ENCODE peak calls at places on chromosomes 16 and 17, in seven cellular contexts. V is AG04450, J is dorsolateral prefrontal cortex, Y is cardiac muscle cell, Z is prostate gland, F is tibial artery, P is heart left ventricle. O is an unnamed sample. For H3K27me3, the result is how much of the 10 kb centered on the place peaks cover.

GRCh38 chr16:50267651-50268050 is 1.3 kb downstream of the ADCY7 start:
- DNase-seq in V (no peak), J (no peak), Y (no peak), Z (no peak), F (no peak), P (no peak), O (peak)

GRCh38 chr16:9706217-9706616 is 476.0 kb downstream of the GRIN2A start:
- DNase-seq in V (no peak), J (no peak), Y (peak), Z (no peak), F (no peak), P (no peak), O (no peak)

GRCh38 chr17:56203430-56203829 is 50.2 kb downstream of the ANKFN1 start:
- DNase-seq in V (no peak), J (no peak), Y (no peak), Z (no peak), F (no peak), P (no peak), O (no peak)

GRCh38 chr16:67803894-67804293 is 2.5 kb downstream of the RANBP10 start:
- DNase-seq in V (no peak), J (no peak), Y (no peak), Z (no peak), F (no peak), P (no peak), O (no peak)

GRCh38 chr16:31110106-31111034 is 2.2 kb downstream of the BCKDK start:
- DNase-seq in V (no peak), J (no peak), Y (no peak), Z (no peak), F (no peak), P (no peak), O (no peak)

GRCh38 chr17:76709077-76709950 is 1.5 kb downstream of the MXRA7 start:
- DNase-seq in V (peak), J (no peak), Y (peak), Z (peak), F (peak), P (peak), O (no peak)

GRCh38 chr17:8766731-8767130 is 8.4 kb upstream of the SPDYE4 start:
- DNase-seq in V (no peak), J (no peak), Y (no peak), Z (no peak), F (no peak), P (no peak), O (no peak)

GRCh38 chr16:8611886-8612595 is 9.5 kb upstream of the METTL22 start:
- DNase-seq in V (no peak), J (no peak), Y (peak), Z (no peak), F (no peak), P (no peak), O (no peak)

GRCh38 chr16:11581677-11582076 is 5.0 kb downstream of the LITAF start:
- DNase-seq in V (no peak), J (no peak), Y (no peak), Z (no peak), F (no peak), P (no peak), O (no peak)

GRCh38 chr17:70976447-70976846 is 807.1 kb downstream of the KCNJ2 start:
- DNase-seq in V (no peak), J (no peak), Y (no peak), Z (no peak), F (no peak), P (no peak), O (no peak)

GRCh38 chr16:78489072-78489471 is 389.6 kb downstream of the WWOX start:
- DNase-seq in V (no peak), J (no peak), Y (no peak), Z (no peak), F (no peak), P (no peak), O (no peak)

GRCh38 chr17:18951941-18952842 is at the start of gene SLC5A10:
- DNase-seq in V (no peak), J (no peak), Y (no peak), Z (no peak), F (no peak), P (no peak), O (no peak)

GRCh38 chr17:9346296-9346926 is 229.2 kb downstream of the STX8 start:
- DNase-seq in V (no peak), J (no peak), Y (peak), Z (no peak), F (no peak), P (no peak), O (no peak)

GRCh38 chr17:68461122-68461539 is 3.8 kb upstream of the WIPI1 start:
- DNase-seq in V (no peak), J (no peak), Y (no peak), Z (no peak), F (no peak), P (no peak), O (no peak)

GRCh38 chr17:41975099-41976083 is 8.8 kb downstream of the CNP start:
- DNase-seq in V (no peak), J (peak), Y (no peak), Z (no peak), F (no peak), P (peak), O (no peak)

GRCh38 chr16:19499481-19499880 is 22.4 kb downstream of the GDE1 start:
- DNase-seq in V (no peak), J (no peak), Y (no peak), Z (no peak), F (no peak), P (no peak), O (no peak)

GRCh38 chr16:30068750-30069574 is 3.4 kb downstream of the ALDOA start:
- DNase-seq in V (no peak), J (no peak), Y (no peak), Z (no peak), F (no peak), P (peak), O (peak)

GRCh38 chr16:9797306-9797705 is 384.9 kb downstream of the GRIN2A start:
- DNase-seq in V (no peak), J (no peak), Y (no peak), Z (no peak), F (no peak), P (peak), O (no peak)

GRCh38 chr17:31274252-31274651 is 22.8 kb downstream of the OMG start:
- DNase-seq in V (no peak), J (no peak), Y (peak), Z (peak), F (no peak), P (no peak), O (no peak)

GRCh38 chr16:68644715-68645493 is at the start of gene CDH3:
- DNase-seq in V (no peak), J (no peak), Y (peak), Z (peak), F (no peak), P (no peak), O (no peak)

GRCh38 chr17:58630883-58631522 is 60.8 kb downstream of the TEX14 start:
- DNase-seq in V (no peak), J (no peak), Y (no peak), Z (peak), F (peak), P (no peak), O (no peak)

GRCh38 chr17:56350592-56350991 is 197.3 kb downstream of the ANKFN1 start:
- DNase-seq in V (no peak), J (no peak), Y (no peak), Z (no peak), F (no peak), P (no peak), O (no peak)

GRCh38 chr17:69503711-69504110 is 89.2 kb downstream of the MAP2K6 start:
- DNase-seq in V (no peak), J (no peak), Y (no peak), Z (no peak), F (no peak), P (no peak), O (no peak)

GRCh38 chr17:48429156-48429555 is 858 bp downstream of the SKAP1 start:
- DNase-seq in V (no peak), J (no peak), Y (no peak), Z (no peak), F (no peak), P (no peak), O (no peak)

GRCh38 chr17:79778504-79779087 is 648 bp downstream of the CBX2 start:
- DNase-seq in V (no peak), J (no peak), Y (no peak), Z (no peak), F (no peak), P (no peak), O (no peak)

GRCh38 chr17:82754297-82755208 is 2.7 kb downstream of the TBCD start:
- DNase-seq in V (no peak), J (no peak), Y (no peak), Z (no peak), F (no peak), P (no peak), O (no peak)

GRCh38 chr17:68184816-68185436 is 62.9 kb upstream of the AMZ2 start:
- DNase-seq in V (no peak), J (no peak), Y (no peak), Z (no peak), F (no peak), P (no peak), O (peak)

GRCh38 chr17:82095777-82096708 is 2.0 kb downstream of the FASN start:
- DNase-seq in V (no peak), J (no peak), Y (no peak), Z (no peak), F (no peak), P (peak), O (no peak)

GRCh38 chr17:17545984-17546383 is 45.5 kb downstream of the PEMT start:
- DNase-seq in V (no peak), J (no peak), Y (no peak), Z (no peak), F (no peak), P (peak), O (no peak)

GRCh38 chr16:77943770-77944169 is 78.6 kb upstream of the CLEC3A start:
- DNase-seq in V (no peak), J (no peak), Y (no peak), Z (no peak), F (no peak), P (no peak), O (no peak)

GRCh38 chr17:36629970-36630369 is 28.6 kb downstream of the MRM1 start:
- DNase-seq in V (no peak), J (no peak), Y (no peak), Z (no peak), F (no peak), P (no peak), O (no peak)

GRCh38 chr16:51500306-51500705 is 349.2 kb upstream of the SALL1 start:
- DNase-seq in V (no peak), J (no peak), Y (no peak), Z (no peak), F (no peak), P (no peak), O (no peak)

GRCh38 chr17:57925361-57925990 is 29.7 kb downstream of the CUEDC1 start:
- DNase-seq in V (no peak), J (no peak), Y (no peak), Z (no peak), F (no peak), P (no peak), O (no peak)

GRCh38 chr16:30430428-30430970 is 669 bp upstream of the DCTPP1 start:
- DNase-seq in V (no peak), J (no peak), Y (no peak), Z (no peak), F (no peak), P (no peak), O (no peak)

GRCh38 chr16:49757744-49758069 is 98.2 kb downstream of the ZNF423 start:
- DNase-seq in V (no peak), J (no peak), Y (no peak), Z (no peak), F (no peak), P (no peak), O (no peak)

GRCh38 chr17:40499551-40500189 is 1.8 kb downstream of the TNS4 start:
- DNase-seq in V (no peak), J (peak), Y (peak), Z (peak), F (peak), P (peak), O (no peak)

GRCh38 chr17:72591500-72592241 is 470.9 kb downstream of the SOX9 start:
- DNase-seq in V (no peak), J (no peak), Y (peak), Z (no peak), F (no peak), P (no peak), O (no peak)
- H3K27ac ChIP-seq in V (no peak), J (peak), Y (no peak), Z (no peak), F (peak), P (no peak), O (no peak)

GRCh38 chr16:88493879-88494278 is 40.8 kb downstream of the ZFPM1 start:
- DNase-seq in V (no peak), J (no peak), Y (no peak), Z (no peak), F (no peak), P (no peak), O (no peak)

GRCh38 chr16:88489163-88489721 is 36.2 kb downstream of the ZFPM1 start:
- DNase-seq in V (no peak), J (no peak), Y (no peak), Z (no peak), F (no peak), P (no peak), O (no peak)

GRCh38 chr16:88491001-88491559 is 38.0 kb downstream of the ZFPM1 start:
- DNase-seq in V (no peak), J (no peak), Y (no peak), Z (no peak), F (no peak), P (no peak), O (no peak)

GRCh38 chr16:88494335-88495154 is 41.5 kb downstream of the ZFPM1 start:
- DNase-seq in V (no peak), J (no peak), Y (no peak), Z (no peak), F (no peak), P (no peak), O (no peak)

GRCh38 chr16:88491560-88492310 is 38.7 kb downstream of the ZFPM1 start:
- DNase-seq in V (no peak), J (no peak), Y (no peak), Z (no peak), F (no peak), P (no peak), O (no peak)
- TF ChIP-seq CTCF in V (no peak), J (no peak), Y (no peak), Z (no peak), F (no peak), P (no peak), O (no peak)

GRCh38 chr16:86495756-86496261 is 14.5 kb upstream of the FOXF1 start:
- DNase-seq in V (no peak), J (no peak), Y (no peak), Z (no peak), F (no peak), P (no peak), O (no peak)
- H3K27me3 ChIP-seq in V (under half), J (half or more), Y (half or more), Z (under half), F (half or more), P (half or more), O (half or more)

GRCh38 chr17:50206604-50207293 is 5.3 kb upstream of the COL1A1 start:
- DNase-seq in V (no peak), J (no peak), Y (peak), Z (no peak), F (peak), P (peak), O (no peak)
- H3K27ac ChIP-seq in V (peak), J (no peak), Y (no peak), Z (no peak), F (peak), P (peak), O (no peak)

DNA sequence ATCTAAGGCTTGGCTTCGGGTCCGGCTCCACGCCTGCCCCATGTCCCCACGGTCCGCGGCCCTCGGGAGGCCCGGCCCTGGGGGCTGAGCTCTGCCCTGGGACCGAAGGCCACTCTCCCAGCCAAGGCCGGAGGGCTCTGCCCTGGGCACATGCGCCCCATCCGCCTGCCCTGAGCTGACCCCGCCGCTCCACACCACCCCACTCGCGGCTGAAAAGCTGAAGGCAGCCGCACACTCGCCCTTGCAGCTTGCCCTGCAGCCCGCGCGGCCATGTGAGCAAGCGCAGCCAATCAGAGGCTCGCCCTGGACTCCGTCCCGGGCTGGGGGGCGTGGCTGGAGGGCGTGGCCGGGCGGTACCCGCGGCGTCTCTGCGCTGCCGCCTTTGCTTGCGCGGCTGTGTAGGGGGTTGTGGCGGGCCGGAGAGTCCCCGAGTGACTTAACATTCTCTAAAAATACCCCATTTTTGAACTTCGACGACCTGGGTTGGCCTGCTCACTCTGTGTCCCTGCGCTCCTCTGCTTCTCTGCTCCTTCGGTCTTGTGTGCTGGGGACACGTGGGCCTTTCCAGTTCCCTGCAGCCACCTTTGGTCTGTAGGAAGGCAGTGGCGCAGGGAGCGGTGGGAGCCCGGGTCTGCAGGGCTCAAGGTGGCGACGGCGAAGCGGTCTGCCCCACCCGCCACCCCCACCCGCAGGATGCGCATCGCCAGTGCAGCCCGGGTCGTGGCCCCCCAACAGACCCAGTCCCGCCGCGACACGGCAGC is 8.8 kb upstream of the MAP2K3 start:
- DNase-seq in V (no peak), J (peak), Y (peak), Z (peak), F (peak), P (peak), O (peak)
- TF ChIP-seq CTCF in V (no peak), J (peak), Y (no peak), Z (no peak), F (no peak), P (peak), O (no peak)

GRCh38 chr17:21502301-21502700 is 126.1 kb downstream of the KCNJ12 start:
- DNase-seq in V (no peak), J (no peak), Y (no peak), Z (no peak), F (no peak), P (no peak), O (no peak)
- H3K27me3 ChIP-seq in V (under half), J (under half), Y (under half), Z (under half), F (under half), P (under half), O (under half)

O was measured in CD4-positive, alpha-beta T cell.